ENCODE peak calls at places on chromosomes 1 and 21, in eight cellular contexts. Y is Caco-2, N is heart right ventricle, G is mesenchymal stem cell, U is HAP-1, A is aorta, B is upper lobe of right lung, C is ovary. H is an unnamed sample.

GRCh38 chr21:36852864-36853263 is 113.6 kb downstream of the HLCS start:
- DNase-seq in Y (no peak), N (no peak), G (no peak), U (no peak), A (no peak), B (no peak), C (no peak), H (no peak)

GRCh38 chr1:61244114-61244513 is 161.8 kb downstream of the NFIA start:
- DNase-seq in Y (no peak), N (no peak), G (peak; percentile 16), U (no peak), A (no peak), B (no peak), C (no peak), H (peak; percentile 70)

GRCh38 chr1:18118078-18118477 is 10.5 kb downstream of the IGSF21 start:
- DNase-seq in Y (no peak), N (no peak), G (no peak), U (no peak), A (no peak), B (no peak), C (no peak), H (no peak)

GRCh38 chr1:216034506-216034905 is 388.7 kb downstream of the USH2A start:
- DNase-seq in Y (peak; percentile 54), N (no peak), G (peak; percentile 5), U (peak; percentile 29), A (no peak), B (no peak), C (no peak), H (peak; percentile 64)

GRCh38 chr1:26290416-26291261 is 10.8 kb downstream of the SH3BGRL3 start:
- DNase-seq in Y (no peak), N (no peak), G (no peak), U (no peak), A (no peak), B (no peak), C (no peak), H (no peak)

GRCh38 chr1:179821524-179821923 is 56.1 kb downstream of the TOR1AIP2 start:
- DNase-seq in Y (no peak), N (no peak), G (no peak), U (no peak), A (peak; percentile 31), B (no peak), C (no peak), H (no peak)

GRCh38 chr1:6447818-6448748 is 17.9 kb downstream of the TNFRSF25 start:
- DNase-seq in Y (no peak), N (no peak), G (no peak), U (no peak), A (no peak), B (no peak), C (no peak), H (no peak)

GRCh38 chr1:221045842-221046831 is 166.9 kb downstream of the HLX start:
- DNase-seq in Y (no peak), N (no peak), G (peak; percentile 78), U (no peak), A (no peak), B (no peak), C (no peak), H (no peak)

GRCh38 chr1:66300986-66301451 is 232.9 kb upstream of the SGIP1 start:
- DNase-seq in Y (no peak), N (no peak), G (peak; percentile 67), U (no peak), A (no peak), B (no peak), C (no peak), H (no peak)

DNA sequence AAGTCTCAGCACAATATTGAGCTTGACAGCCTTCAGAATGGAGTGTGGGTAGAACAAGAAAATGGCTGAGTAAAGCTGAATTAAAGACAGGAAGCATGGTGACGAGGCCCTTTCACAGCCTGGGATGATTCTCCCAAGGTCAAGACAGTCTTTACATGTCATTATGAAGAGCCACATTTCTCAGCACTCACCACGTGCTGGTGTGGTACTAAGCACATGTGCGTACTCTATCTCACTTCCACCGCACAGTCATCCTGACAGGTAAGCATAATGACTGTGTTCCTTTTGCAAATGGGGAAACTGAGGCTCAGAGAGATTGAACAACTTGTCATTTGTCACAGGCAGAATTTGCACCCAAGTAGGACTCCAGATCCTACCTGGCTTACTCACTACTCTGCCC is 92.8 kb upstream of the COA6 start:
- DNase-seq in Y (no peak), N (no peak), G (no peak), U (no peak), A (no peak), B (no peak), C (no peak), H (no peak)
- H3K27me3 ChIP-seq in Y (peaks cover 4% of the 10 kb centered on the region), N (peaks cover 31% of the 10 kb centered on the region), G (no peaks in the 10 kb centered on the region), U (no peaks in the 10 kb centered on the region), A (no peaks in the 10 kb centered on the region), B (no peaks in the 10 kb centered on the region), C (no peaks in the 10 kb centered on the region), H (peaks cover 4% of the 10 kb centered on the region)

DNA sequence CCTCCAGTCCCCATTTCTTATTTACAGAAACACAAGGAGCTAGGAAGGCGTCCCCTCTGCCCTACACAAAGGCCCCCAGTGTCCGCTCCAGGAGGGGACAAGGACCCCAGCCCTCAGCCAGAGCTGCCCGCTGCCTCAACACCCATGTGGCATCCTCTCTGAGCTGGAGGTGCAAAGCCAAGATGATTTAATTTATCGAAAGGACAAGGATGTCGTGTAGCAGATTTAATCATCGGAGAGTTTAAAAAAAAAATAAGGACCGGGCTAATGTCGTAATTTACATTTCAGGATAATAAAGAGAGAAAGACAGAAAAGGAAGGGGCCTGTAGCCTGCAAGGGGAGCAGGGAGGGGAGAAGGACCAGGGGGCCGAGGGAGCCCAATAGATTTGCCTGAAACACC is 68.3 kb upstream of the CASZ1 start:
- DNase-seq in Y (no peak), N (no peak), G (no peak), U (no peak), A (peak; percentile 23), B (no peak), C (no peak), H (no peak)
- H3K36me3 ChIP-seq in Y (no peaks in the 10 kb centered on the region), N (no peaks in the 10 kb centered on the region), G (no peaks in the 10 kb centered on the region), U (no peaks in the 10 kb centered on the region), A (no peaks in the 10 kb centered on the region), B (no peaks in the 10 kb centered on the region), C (no peaks in the 10 kb centered on the region), H (no peaks in the 10 kb centered on the region)

GRCh38 chr21:45056505-45056904 is 17.9 kb upstream of the ADARB1 start:
- DNase-seq in Y (no peak), N (peak; percentile 36), G (no peak), U (no peak), A (no peak), B (no peak), C (no peak), H (no peak)
- H3K27me3 ChIP-seq in Y (no peaks in the 10 kb centered on the region), N (no peaks in the 10 kb centered on the region), G (peaks cover 77% of the 10 kb centered on the region), U (no peaks in the 10 kb centered on the region), A (no peaks in the 10 kb centered on the region), B (peaks cover 6% of the 10 kb centered on the region), C (no peaks in the 10 kb centered on the region), H (peaks cover 13% of the 10 kb centered on the region)

DNA sequence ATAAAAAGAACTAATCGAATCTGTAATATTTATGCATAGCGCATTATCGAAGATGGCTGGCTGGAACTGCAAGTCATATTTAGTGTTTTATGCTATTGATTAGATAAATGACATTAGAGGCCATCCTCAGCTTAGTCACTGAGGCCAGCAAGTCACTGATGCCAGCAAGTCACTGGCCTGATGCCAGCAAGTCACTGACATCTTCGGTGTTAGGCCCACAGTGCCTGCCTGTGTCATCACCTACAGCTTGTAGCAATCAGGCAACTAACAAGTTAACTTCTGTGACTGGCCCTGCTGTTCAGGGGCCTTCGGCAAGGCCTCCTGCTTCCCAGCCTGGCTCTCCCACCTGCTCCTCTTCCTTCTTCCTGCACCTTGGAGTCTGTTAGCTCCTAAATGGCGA is 65.6 kb upstream of the SCCPDH start:
- DNase-seq in Y (no peak), N (no peak), G (no peak), U (no peak), A (no peak), B (no peak), C (no peak), H (no peak)
- H3K36me3 ChIP-seq in Y (peaks cover 2% of the 10 kb centered on the region), N (no peaks in the 10 kb centered on the region), G (peaks cover 18% of the 10 kb centered on the region), U (no peaks in the 10 kb centered on the region), A (peaks cover 7% of the 10 kb centered on the region), B (peaks cover 48% of the 10 kb centered on the region), C (no peaks in the 10 kb centered on the region), H (peaks cover 4% of the 10 kb centered on the region)

H was measured in MG63.